ENCODE peak calls at places on chromosomes 2 and 18, in six cellular contexts. M is SK-N-SH, N is HepG2, W is H1, V is HL-60, Q is K562. Y is an unnamed sample.

GRCh38 chr18:63590368-63590767 is 3.2 kb downstream of the SERPINB13 start:
- DNase-seq in M (no peak), W (no peak), V (peak), Q (no peak), N (no peak), Y (no peak)

GRCh38 chr18:11865071-11865470 is 13.9 kb downstream of the CHMP1B start:
- DNase-seq in N (no peak), W (no peak), M (no peak), Q (no peak), V (no peak), Y (no peak)

GRCh38 chr2:30768708-30769580 is 38.3 kb downstream of the CAPN13 start:
- DNase-seq in M (no peak), N (no peak), V (no peak), W (no peak), Q (no peak), Y (no peak)

GRCh38 chr2:54454548-54454921 is 1.6 kb upstream of the SPTBN1 start:
- DNase-seq in W (no peak), N (peak), Q (no peak), V (no peak), M (no peak), Y (no peak)

GRCh38 chr18:51123481-51123880 is 74.0 kb downstream of the MEX3C start:
- DNase-seq in M (no peak), V (no peak), Q (no peak), N (no peak), W (no peak), Y (no peak)

GRCh38 chr2:237591379-237591881 is 896 bp upstream of the RAB17 start:
- DNase-seq in W (no peak), M (no peak), V (no peak), Q (peak), N (no peak), Y (no peak)

GRCh38 chr2:237488901-237489860 is 2.1 kb downstream of the MLPH start:
- DNase-seq in N (no peak), M (no peak), Q (no peak), W (no peak), V (no peak), Y (no peak)

GRCh38 chr2:144401036-144401435 is 118.9 kb downstream of the ZEB2 start:
- DNase-seq in V (no peak), N (no peak), W (no peak), Q (no peak), M (no peak), Y (no peak)

GRCh38 chr2:180559766-180560165 is 420.6 kb upstream of the UBE2E3 start:
- DNase-seq in V (no peak), W (no peak), M (no peak), N (no peak), Q (no peak), Y (no peak)

GRCh38 chr2:211085056-211085680 is 528.8 kb downstream of the CPS1 start:
- DNase-seq in M (peak), N (peak), Q (peak), V (no peak), W (no peak), Y (no peak)

GRCh38 chr2:137826373-137827372 is 137.6 kb upstream of the HNMT start:
- DNase-seq in Q (no peak), N (no peak), W (no peak), M (no peak), V (no peak), Y (peak)

GRCh38 chr2:135825131-135825854 is 11.7 kb downstream of the LCT start:
- DNase-seq in M (no peak), Q (no peak), W (no peak), N (no peak), V (no peak), Y (no peak)

GRCh38 chr2:98664323-98664722 is 55.9 kb downstream of the UNC50 start:
- DNase-seq in M (no peak), W (no peak), V (peak), Q (no peak), N (no peak), Y (no peak)
- TF ChIP-seq GABPA in M (no peak), W (no peak), V (peak), Q (no peak), N (no peak), Y (no peak)

DNA sequence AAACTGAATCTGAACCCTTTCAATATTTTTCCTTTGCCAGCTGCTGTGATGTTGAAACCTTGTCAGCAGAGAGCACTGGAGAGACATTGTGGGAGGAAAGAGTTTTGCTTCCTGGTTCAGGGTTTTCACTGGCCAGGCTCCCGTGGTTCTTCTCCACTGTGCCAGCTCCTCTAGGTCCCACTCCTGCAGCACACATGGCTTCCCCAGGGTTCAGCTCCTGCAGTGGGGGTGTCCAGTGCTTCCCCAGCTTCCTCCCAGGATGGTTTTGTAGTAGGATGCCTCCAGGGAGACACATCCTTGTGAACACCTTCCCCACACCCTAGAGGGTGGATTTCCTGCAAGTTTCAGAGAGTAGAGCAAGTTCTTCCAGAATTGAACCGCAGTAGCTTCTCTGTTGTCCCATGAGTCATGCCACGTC is 24.0 kb upstream of the SULT1C3 start:
- DNase-seq in M (no peak), Q (peak), W (no peak), N (peak), V (peak), Y (no peak)
- TF ChIP-seq GABPA in M (no peak), Q (no peak), W (no peak), N (peak), V (no peak), Y (no peak)

GRCh38 chr18:79374408-79375171 is 21.1 kb upstream of the NFATC1 start:
- DNase-seq in W (no peak), V (no peak), N (no peak), Q (no peak), M (no peak), Y (peak)
- TF ChIP-seq GABPA in W (no peak), V (no peak), N (no peak), Q (no peak), M (no peak), Y (no peak)

DNA sequence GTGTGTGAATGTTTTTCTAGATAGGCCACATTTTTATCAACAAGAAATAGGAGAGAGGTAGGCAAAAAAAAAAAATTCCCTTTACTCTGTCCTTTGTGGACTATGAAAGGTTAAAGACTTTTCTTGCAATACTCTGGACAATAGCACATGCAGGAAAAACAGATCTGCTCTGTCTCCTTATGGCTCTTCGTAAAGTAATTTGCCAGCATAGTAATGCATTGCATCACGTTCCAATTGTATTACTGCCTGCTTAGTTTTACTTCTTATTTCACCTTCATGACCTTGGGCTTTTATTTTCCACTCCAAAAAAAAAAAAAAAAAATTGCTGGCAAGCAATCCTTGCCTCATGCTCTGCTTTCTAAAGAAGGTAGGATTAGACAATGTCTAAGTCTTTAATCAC is 1802.7 kb downstream of the SUCLG1 start:
- DNase-seq in V (no peak), W (no peak), N (no peak), M (no peak), Q (no peak), Y (no peak)
- TF ChIP-seq GABPA in V (no peak), W (no peak), N (no peak), M (no peak), Q (no peak), Y (no peak)

GRCh38 chr2:222319576-222320440 is 21.0 kb upstream of the PAX3 start:
- DNase-seq in N (no peak), W (no peak), V (no peak), Q (no peak), M (peak), Y (no peak)
- TF ChIP-seq GABPA in N (no peak), W (no peak), V (no peak), Q (no peak), M (no peak), Y (no peak)

GRCh38 chr2:231299267-231299666 is 96.2 kb upstream of the B3GNT7 start:
- DNase-seq in W (no peak), M (no peak), V (peak), Q (no peak), N (no peak), Y (peak)
- TF ChIP-seq GABPA in W (no peak), M (no peak), V (no peak), Q (no peak), N (no peak), Y (no peak)

DNA sequence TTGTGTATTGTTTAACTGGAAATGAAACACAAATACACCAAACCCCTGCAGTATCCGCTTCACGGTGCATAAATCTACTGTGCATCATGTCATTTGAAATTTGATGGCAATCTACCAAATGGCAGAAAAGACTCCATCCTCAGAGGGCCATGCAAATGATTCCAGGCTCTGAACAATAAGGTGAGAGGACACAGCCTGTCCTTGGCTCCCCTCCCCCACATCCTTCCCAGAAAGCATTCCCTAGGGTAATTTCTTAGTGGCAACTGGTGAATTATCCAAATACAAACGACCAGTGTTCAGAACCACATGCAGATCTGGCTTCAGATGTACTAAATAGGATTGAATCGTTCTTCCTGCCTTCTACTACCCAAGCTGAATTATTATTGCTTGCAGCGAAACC is 80.6 kb downstream of the ADCYAP1 start:
- DNase-seq in W (no peak), N (no peak), V (no peak), M (no peak), Q (no peak), Y (no peak)
- TF ChIP-seq GABPA in W (no peak), N (no peak), V (no peak), M (no peak), Q (no peak), Y (no peak)

GRCh38 chr18:25832008-25832604 is 258.3 kb downstream of the SS18 start:
- DNase-seq in V (peak), N (peak), W (peak), M (peak), Q (peak), Y (no peak)
- TF ChIP-seq GABPA in V (no peak), N (no peak), W (no peak), M (no peak), Q (no peak), Y (no peak)

DNA sequence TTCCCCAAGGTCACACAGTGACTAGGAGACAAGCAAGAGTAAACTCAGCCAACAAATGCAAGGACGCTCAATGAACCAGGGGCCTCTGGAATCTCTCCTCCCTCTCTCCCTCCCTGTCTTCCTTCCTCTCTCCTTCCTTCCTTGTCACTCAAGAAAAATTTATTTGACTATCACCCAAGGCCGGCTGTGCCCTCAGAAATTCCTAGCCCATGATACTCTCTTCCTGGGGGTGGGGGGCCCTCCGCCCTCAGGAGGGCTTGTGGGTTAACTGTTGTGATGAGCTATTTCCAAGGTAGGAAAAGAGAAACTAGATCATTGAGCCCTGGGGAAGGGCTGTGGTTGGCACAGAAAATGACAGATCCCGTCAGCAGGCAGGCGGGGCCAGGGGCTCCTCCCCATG is 21.7 kb downstream of the INHBB start:
- DNase-seq in N (no peak), Q (no peak), V (no peak), M (no peak), W (no peak), Y (no peak)
- TF ChIP-seq GABPA in N (no peak), Q (no peak), V (no peak), M (no peak), W (no peak), Y (no peak)

DNA sequence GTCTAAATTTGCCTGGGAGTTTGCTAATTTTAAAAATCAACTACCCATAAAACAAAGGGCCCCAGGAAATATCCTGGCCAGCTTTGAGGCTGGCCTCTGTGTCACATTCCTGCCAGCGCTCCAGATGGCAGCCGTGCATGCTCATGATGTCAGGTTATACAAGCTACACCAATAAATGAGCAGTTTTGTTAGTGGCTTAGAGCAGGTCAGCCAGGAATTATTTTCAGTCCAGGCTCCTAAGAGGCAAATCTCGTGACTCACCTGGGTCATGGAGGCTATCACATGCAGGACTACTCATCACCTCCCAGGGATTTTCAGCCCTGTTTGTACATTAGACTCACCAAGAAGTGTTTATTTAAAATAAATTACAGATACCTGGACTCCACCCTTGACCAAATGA is 31.7 kb downstream of the ABHD3 start:
- DNase-seq in N (peak), M (peak), V (no peak), Q (no peak), W (no peak), Y (no peak)
- TF ChIP-seq GABPA in N (no peak), M (no peak), V (no peak), Q (no peak), W (no peak), Y (no peak)

Y was measured in GM12878.